ENCODE peak calls at places on chromosome 7, in six cellular contexts. V, E, I, A, U and S are unnamed samples.

GRCh38 chr7:19982841-19983835 is 209.7 kb upstream of the TMEM196 start:
- DNase-seq in V (no peak), E (no peak), I (peak; percentile 93), A (no peak), U (no peak), S (no peak)

GRCh38 chr7:148944935-148945934 is 61.1 kb upstream of the EZH2 start:
- DNase-seq in V (no peak), E (no peak), I (peak; percentile 83), A (no peak), U (no peak), S (no peak)

GRCh38 chr7:105136221-105136620 is 122.2 kb downstream of the KMT2E start:
- DNase-seq in V (no peak), E (no peak), I (no peak), A (no peak), U (no peak), S (no peak)

GRCh38 chr7:92768501-92769360 is 67.6 kb downstream of the CDK6 start:
- DNase-seq in V (no peak), E (no peak), I (peak; percentile 26), A (peak; percentile 2), U (no peak), S (no peak)

GRCh38 chr7:55335786-55336185 is 29.4 kb upstream of the LANCL2 start:
- DNase-seq in V (no peak), E (no peak), I (no peak), A (no peak), U (no peak), S (no peak)

GRCh38 chr7:137903382-137904169 is 56.8 kb upstream of the DGKI start:
- DNase-seq in V (peak; percentile 22), E (peak; percentile 70), I (peak; percentile 86), A (peak; percentile 25), U (peak; percentile 43), S (peak; percentile 42)

GRCh38 chr7:92790987-92791386 is 45.4 kb downstream of the CDK6 start:
- DNase-seq in V (no peak), E (no peak), I (peak; percentile 78), A (no peak), U (no peak), S (no peak)

GRCh38 chr7:90401989-90402388 is 1.3 kb upstream of the CLDN12 start:
- DNase-seq in V (no peak), E (no peak), I (peak; percentile 42), A (no peak), U (no peak), S (no peak)

GRCh38 chr7:106190589-106191330 is 78.6 kb upstream of the SYPL1 start:
- DNase-seq in V (no peak), E (no peak), I (no peak), A (no peak), U (no peak), S (no peak)

GRCh38 chr7:157907091-157907490 is 570.3 kb downstream of the DNAJB6 start:
- DNase-seq in V (no peak), E (no peak), I (no peak), A (no peak), U (no peak), S (no peak)

GRCh38 chr7:151372612-151373265 is 31.1 kb downstream of the NUB1 start:
- DNase-seq in V (no peak), E (peak; percentile 78), I (no peak), A (no peak), U (no peak), S (no peak)

GRCh38 chr7:91892099-91892788 is 11.7 kb upstream of the MTERF1 start:
- DNase-seq in V (no peak), E (no peak), I (no peak), A (no peak), U (no peak), S (no peak)

GRCh38 chr7:45682358-45682735 is 108.2 kb downstream of the ADCY1 start:
- DNase-seq in V (no peak), E (no peak), I (no peak), A (no peak), U (no peak), S (no peak)

GRCh38 chr7:136953386-136953785 is 84.9 kb downstream of the CHRM2 start:
- DNase-seq in V (no peak), E (no peak), I (peak; percentile 64), A (no peak), U (no peak), S (no peak)

GRCh38 chr7:126657599-126658358 is 595.0 kb downstream of the GRM8 start:
- DNase-seq in V (no peak), E (no peak), I (no peak), A (no peak), U (no peak), S (peak; percentile 33)